ENCODE peak calls at places on chromosomes 2 and 18, in five cellular contexts. One of them, this sample, is unnamed.

GRCh38 chr2:127165539-127165935 is 54.6 kb downstream of the CYP27C1 start:
- DNase-seq in IMR-90: no peak
- DNase-seq in mesenchymal stem cell: no peak
- DNase-seq in trophoblast cell: no peak
- DNase-seq in H9: no peak
- DNase-seq in this sample: no peak

GRCh38 chr2:65300134-65300771 is 72.6 kb downstream of the ACTR2 start:
- DNase-seq in IMR-90: peak; percentile 76
- DNase-seq in mesenchymal stem cell: peak; percentile 42
- DNase-seq in trophoblast cell: peak; percentile 49
- DNase-seq in H9: no peak
- DNase-seq in this sample: no peak

GRCh38 chr18:63979409-63979908 is 9.6 kb downstream of the SERPINB8 start:
- DNase-seq in IMR-90: peak; percentile 70
- DNase-seq in mesenchymal stem cell: peak; percentile 83
- DNase-seq in trophoblast cell: peak; percentile 90
- DNase-seq in H9: peak; percentile 56
- DNase-seq in this sample: peak; percentile 61

GRCh38 chr2:240078631-240079030 is 25.3 kb upstream of the OR6B3 start:
- DNase-seq in IMR-90: no peak
- DNase-seq in mesenchymal stem cell: no peak
- DNase-seq in trophoblast cell: no peak
- DNase-seq in H9: no peak
- DNase-seq in this sample: no peak

GRCh38 chr2:112147382-112147781 is 9.2 kb downstream of the FBLN7 start:
- DNase-seq in IMR-90: no peak
- DNase-seq in mesenchymal stem cell: no peak
- DNase-seq in trophoblast cell: no peak
- DNase-seq in H9: no peak
- DNase-seq in this sample: no peak

GRCh38 chr2:11850082-11850481 is 103.7 kb downstream of the LPIN1 start:
- DNase-seq in IMR-90: no peak
- DNase-seq in mesenchymal stem cell: no peak
- DNase-seq in trophoblast cell: no peak
- DNase-seq in H9: no peak
- DNase-seq in this sample: no peak

GRCh38 chr2:108621689-108622681 is 87.7 kb downstream of the LIMS1 start:
- DNase-seq in IMR-90: no peak
- DNase-seq in mesenchymal stem cell: no peak
- DNase-seq in trophoblast cell: no peak
- DNase-seq in H9: no peak
- DNase-seq in this sample: no peak

GRCh38 chr2:16253291-16253690 is 312.9 kb downstream of the MYCN start:
- DNase-seq in IMR-90: no peak
- DNase-seq in mesenchymal stem cell: no peak
- DNase-seq in trophoblast cell: no peak
- DNase-seq in H9: no peak
- DNase-seq in this sample: no peak

GRCh38 chr2:88254437-88255081 is 84.4 kb downstream of the THNSL2 start:
- DNase-seq in IMR-90: no peak
- DNase-seq in mesenchymal stem cell: no peak
- DNase-seq in trophoblast cell: no peak
- DNase-seq in H9: no peak
- DNase-seq in this sample: no peak

GRCh38 chr2:84776011-84776410 is 104.9 kb downstream of the TRABD2A start:
- DNase-seq in IMR-90: peak; percentile 26
- DNase-seq in mesenchymal stem cell: no peak
- DNase-seq in trophoblast cell: no peak
- DNase-seq in H9: no peak
- DNase-seq in this sample: no peak

GRCh38 chr2:109020217-109020637 is 31.2 kb upstream of the EDAR start:
- DNase-seq in IMR-90: peak; percentile 7
- DNase-seq in mesenchymal stem cell: peak; percentile 34
- DNase-seq in trophoblast cell: no peak
- DNase-seq in H9: no peak
- DNase-seq in this sample: peak; percentile 58

GRCh38 chr2:41937921-41938708 is 109.7 kb upstream of the PKDCC start:
- DNase-seq in IMR-90: peak; percentile 48
- DNase-seq in mesenchymal stem cell: peak; percentile 46
- DNase-seq in trophoblast cell: peak; percentile 83
- DNase-seq in H9: peak; percentile 46
- DNase-seq in this sample: no peak

GRCh38 chr2:25310965-25311865 is 30.5 kb downstream of the DNMT3A start:
- DNase-seq in IMR-90: no peak
- DNase-seq in mesenchymal stem cell: no peak
- DNase-seq in trophoblast cell: no peak
- DNase-seq in H9: peak; percentile 86
- DNase-seq in this sample: no peak

GRCh38 chr2:16114836-16115235 is 174.5 kb downstream of the MYCN start:
- DNase-seq in IMR-90: no peak
- DNase-seq in mesenchymal stem cell: no peak
- DNase-seq in trophoblast cell: no peak
- DNase-seq in H9: no peak
- DNase-seq in this sample: no peak

GRCh38 chr2:134056226-134056625 is 197.6 kb upstream of the MGAT5 start:
- DNase-seq in IMR-90: no peak
- DNase-seq in mesenchymal stem cell: no peak
- DNase-seq in trophoblast cell: no peak
- DNase-seq in H9: no peak
- DNase-seq in this sample: no peak

GRCh38 chr2:19743641-19744040 is 158.1 kb downstream of the TTC32 start:
- DNase-seq in IMR-90: no peak
- DNase-seq in mesenchymal stem cell: no peak
- DNase-seq in trophoblast cell: no peak
- DNase-seq in H9: no peak
- DNase-seq in this sample: no peak

GRCh38 chr2:136319651-136320050 is 201.7 kb upstream of the CXCR4 start:
- DNase-seq in IMR-90: no peak
- DNase-seq in mesenchymal stem cell: no peak
- DNase-seq in trophoblast cell: no peak
- DNase-seq in H9: peak; percentile 38
- DNase-seq in this sample: no peak

GRCh38 chr2:186575302-186575701 is 14.6 kb upstream of the ITGAV start:
- DNase-seq in IMR-90: peak; percentile 99
- DNase-seq in mesenchymal stem cell: peak; percentile 99
- DNase-seq in trophoblast cell: peak; percentile 92
- DNase-seq in H9: no peak
- DNase-seq in this sample: no peak

GRCh38 chr18:56267334-56267733 is 371.1 kb downstream of the TXNL1 start:
- DNase-seq in IMR-90: no peak
- DNase-seq in mesenchymal stem cell: no peak
- DNase-seq in trophoblast cell: no peak
- DNase-seq in H9: no peak
- DNase-seq in this sample: no peak

GRCh38 chr2:101745711-101746694 is 48.5 kb downstream of the MAP4K4 start:
- DNase-seq in IMR-90: peak; percentile 87
- DNase-seq in mesenchymal stem cell: peak; percentile 68
- DNase-seq in trophoblast cell: no peak
- DNase-seq in H9: no peak
- DNase-seq in this sample: no peak

GRCh38 chr2:212773808-212774339 is 235.3 kb upstream of the ERBB4 start:
- DNase-seq in IMR-90: no peak
- DNase-seq in mesenchymal stem cell: no peak
- DNase-seq in trophoblast cell: no peak
- DNase-seq in H9: no peak
- DNase-seq in this sample: no peak

DNA sequence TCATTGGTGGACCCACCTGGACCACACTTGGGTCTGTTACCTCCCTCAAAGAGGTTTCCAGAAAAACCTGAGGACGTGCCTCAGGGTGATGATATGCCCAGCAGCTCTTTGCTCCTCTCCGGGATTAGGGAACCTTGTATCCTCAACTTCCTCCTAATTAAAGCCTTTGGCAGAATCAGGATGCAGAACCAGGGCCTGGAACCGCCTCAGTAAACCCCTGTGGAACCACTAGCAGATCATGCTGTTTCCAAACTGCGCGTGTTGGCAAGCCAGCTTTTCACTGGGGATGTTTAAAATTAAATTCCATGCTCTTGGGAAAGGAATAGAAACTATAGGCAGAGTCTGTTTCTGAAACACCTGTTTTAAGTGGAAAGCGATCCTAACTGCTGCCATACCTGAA is 26.4 kb downstream of the CRIM1 start:
- DNase-seq in IMR-90: no peak
- DNase-seq in mesenchymal stem cell: no peak
- DNase-seq in trophoblast cell: no peak
- DNase-seq in H9: no peak
- DNase-seq in this sample: no peak
- H3K18ac ChIP-seq in IMR-90: no peak overlapping the region
- H3K18ac ChIP-seq in mesenchymal stem cell: peak overlapping the region; percentile 55
- H3K18ac ChIP-seq in trophoblast cell: peak overlapping the region; percentile 66
- H3K18ac ChIP-seq in H9: no peak overlapping the region
- H3K18ac ChIP-seq in this sample: no peak overlapping the region

GRCh38 chr18:49486617-49486958 is 446 bp downstream of the C18orf32 start:
- DNase-seq in IMR-90: no peak
- DNase-seq in mesenchymal stem cell: no peak
- DNase-seq in trophoblast cell: no peak
- DNase-seq in H9: no peak
- DNase-seq in this sample: no peak
- H2AFZ ChIP-seq in IMR-90: peak overlapping the region; percentile 89
- H2AFZ ChIP-seq in mesenchymal stem cell: no peak overlapping the region
- H2AFZ ChIP-seq in trophoblast cell: no peak overlapping the region
- H2AFZ ChIP-seq in H9: no peak overlapping the region
- H2AFZ ChIP-seq in this sample: peak overlapping the region; percentile 90

DNA sequence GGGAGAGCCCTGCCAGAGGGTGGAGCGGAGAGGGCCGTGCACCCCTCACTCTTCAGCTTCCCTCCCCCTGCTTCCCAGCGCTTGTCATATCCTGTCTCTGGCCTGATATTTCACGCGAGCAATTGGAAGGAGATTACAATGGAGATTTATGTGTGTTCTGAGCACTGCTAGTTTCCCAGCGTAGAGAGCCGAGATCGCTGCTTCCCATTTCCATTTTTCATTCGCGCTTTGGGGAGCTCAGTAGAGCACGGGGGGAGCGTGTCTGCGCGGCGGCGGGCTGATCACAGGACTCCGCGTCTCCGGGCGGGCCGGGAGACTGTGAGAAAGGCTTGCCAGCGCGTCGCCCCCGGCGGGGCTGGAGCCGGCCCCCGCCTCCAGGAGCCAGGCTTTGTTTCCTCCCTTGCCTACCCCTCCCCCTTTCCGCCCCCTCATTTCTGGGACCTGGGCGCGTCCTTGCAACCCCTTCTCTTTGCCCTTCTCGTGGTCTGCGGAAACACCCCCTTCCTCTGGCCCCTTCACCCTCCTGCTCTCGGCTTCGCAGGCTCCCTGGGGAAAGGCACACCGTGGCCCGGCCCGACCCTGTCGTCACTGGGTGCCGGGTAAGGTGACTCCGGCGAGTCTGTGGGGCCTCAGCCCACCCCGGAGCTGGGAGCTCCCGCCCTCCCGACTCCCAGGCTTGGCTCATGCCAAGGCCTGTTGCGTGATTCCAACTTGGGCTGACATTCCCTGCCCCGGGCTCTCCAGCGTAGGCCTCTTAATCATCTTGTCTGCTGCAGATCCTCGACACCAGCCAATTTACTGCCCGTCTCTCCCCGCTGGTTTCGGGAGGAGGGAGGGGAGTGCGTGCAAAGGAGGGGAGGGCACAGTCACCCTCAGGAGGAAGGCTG is 5.8 kb downstream of the DLX2 start:
- DNase-seq in IMR-90: peak; percentile 39
- DNase-seq in mesenchymal stem cell: peak; percentile 73
- DNase-seq in trophoblast cell: no peak
- DNase-seq in H9: no peak
- DNase-seq in this sample: peak; percentile 33
- H3K27me3 ChIP-seq in IMR-90: peaks cover 32% of the 10 kb centered on the region
- H3K27me3 ChIP-seq in mesenchymal stem cell: peaks cover 75% of the 10 kb centered on the region
- H3K27me3 ChIP-seq in trophoblast cell: no peaks in the 10 kb centered on the region
- H3K27me3 ChIP-seq in H9: peaks cover 91% of the 10 kb centered on the region
- H3K27me3 ChIP-seq in this sample: peaks cover 98% of the 10 kb centered on the region

GRCh38 chr18:24073791-24074190 is 59.2 kb downstream of the TTC39C start:
- DNase-seq in IMR-90: no peak
- DNase-seq in mesenchymal stem cell: no peak
- DNase-seq in trophoblast cell: peak; percentile 83
- DNase-seq in H9: no peak
- DNase-seq in this sample: no peak
- H3K18ac ChIP-seq in IMR-90: no peak overlapping the region
- H3K18ac ChIP-seq in mesenchymal stem cell: no peak overlapping the region
- H3K18ac ChIP-seq in trophoblast cell: no peak overlapping the region
- H3K18ac ChIP-seq in H9: no peak overlapping the region
- H3K18ac ChIP-seq in this sample: no peak overlapping the region

DNA sequence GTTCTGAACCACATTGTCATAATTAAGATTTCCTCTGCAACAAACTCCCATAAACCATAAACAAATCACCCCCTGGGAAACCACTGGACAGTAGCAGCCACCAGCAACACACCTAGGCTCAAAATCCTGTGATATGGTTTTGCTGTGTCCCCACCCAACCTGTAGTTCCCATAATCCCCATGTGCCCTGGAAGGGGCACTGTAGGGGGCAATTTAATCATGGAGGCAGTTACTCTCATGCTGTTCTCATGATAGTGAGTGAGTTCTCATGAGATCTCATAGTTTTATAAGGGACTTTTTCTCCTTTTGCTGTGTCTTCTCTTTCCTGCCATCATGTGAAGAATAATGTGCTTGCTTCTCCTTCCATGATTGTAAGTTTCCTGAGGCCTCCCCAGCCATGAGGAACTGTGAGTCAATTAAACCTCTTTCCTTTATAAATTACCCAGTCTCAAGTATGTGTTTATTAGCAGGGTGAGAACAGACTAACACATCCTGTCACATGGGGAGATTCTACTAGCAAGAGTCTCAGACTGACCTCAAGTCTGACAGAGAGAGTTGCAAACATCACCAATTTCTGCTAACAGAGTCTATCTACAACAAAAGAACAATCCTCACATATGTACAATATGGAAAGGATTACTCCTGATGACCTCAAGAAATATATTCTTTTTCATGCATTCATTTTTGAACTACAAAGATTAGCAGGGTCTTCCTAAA is 182.6 kb downstream of the GRB14 start:
- DNase-seq in IMR-90: no peak
- DNase-seq in mesenchymal stem cell: peak; percentile 29
- DNase-seq in trophoblast cell: no peak
- DNase-seq in H9: no peak
- DNase-seq in this sample: no peak
- H2AFZ ChIP-seq in IMR-90: no peak overlapping the region
- H2AFZ ChIP-seq in mesenchymal stem cell: no peak overlapping the region
- H2AFZ ChIP-seq in trophoblast cell: no peak overlapping the region
- H2AFZ ChIP-seq in H9: no peak overlapping the region
- H2AFZ ChIP-seq in this sample: peak overlapping the region; percentile 7